ENCODE peak calls at places on chromosomes 4 and X, in six cellular contexts. One of them, this sample, is unnamed.

GRCh38 chrX:24023972-24024664 is 2.9 kb downstream of the KLHL15 start:
- DNase-seq in aorta: no peak
- DNase-seq in fibroblast of lung: peak; percentile 31
- DNase-seq in brain microvascular endothelial cell: peak; percentile 6
- DNase-seq in effector memory CD4-positive, alpha-beta T cell: no peak
- DNase-seq in naive thymus-derived CD4-positive, alpha-beta T cell: no peak
- DNase-seq in this sample: no peak

GRCh38 chrX:42459735-42460134 is 318.2 kb downstream of the PPP1R2C start:
- DNase-seq in naive thymus-derived CD4-positive, alpha-beta T cell: no peak
- DNase-seq in fibroblast of lung: no peak
- DNase-seq in brain microvascular endothelial cell: no peak
- DNase-seq in effector memory CD4-positive, alpha-beta T cell: no peak
- DNase-seq in aorta: no peak
- DNase-seq in this sample: no peak

GRCh38 chrX:154013614-154014360 is 5.9 kb downstream of the IRAK1 start:
- DNase-seq in naive thymus-derived CD4-positive, alpha-beta T cell: peak; percentile 30
- DNase-seq in brain microvascular endothelial cell: no peak
- DNase-seq in fibroblast of lung: peak; percentile 31
- DNase-seq in aorta: no peak
- DNase-seq in effector memory CD4-positive, alpha-beta T cell: no peak
- DNase-seq in this sample: peak; percentile 87

GRCh38 chr4:53510316-53510715 is 81.0 kb downstream of the LNX1 start:
- DNase-seq in brain microvascular endothelial cell: no peak
- DNase-seq in naive thymus-derived CD4-positive, alpha-beta T cell: no peak
- DNase-seq in aorta: no peak
- DNase-seq in effector memory CD4-positive, alpha-beta T cell: no peak
- DNase-seq in fibroblast of lung: no peak
- DNase-seq in this sample: no peak

GRCh38 chrX:11103006-11103405 is 8.1 kb upstream of the HCCS start:
- DNase-seq in fibroblast of lung: no peak
- DNase-seq in effector memory CD4-positive, alpha-beta T cell: no peak
- DNase-seq in aorta: no peak
- DNase-seq in brain microvascular endothelial cell: no peak
- DNase-seq in naive thymus-derived CD4-positive, alpha-beta T cell: no peak
- DNase-seq in this sample: no peak

GRCh38 chrX:65932173-65933084 is 107.5 kb downstream of the VSIG4 start:
- DNase-seq in effector memory CD4-positive, alpha-beta T cell: no peak
- DNase-seq in brain microvascular endothelial cell: no peak
- DNase-seq in naive thymus-derived CD4-positive, alpha-beta T cell: no peak
- DNase-seq in aorta: no peak
- DNase-seq in fibroblast of lung: no peak
- DNase-seq in this sample: peak; percentile 79

GRCh38 chrX:31931225-31931624 is 859.4 kb upstream of the FTHL17 start:
- DNase-seq in aorta: no peak
- DNase-seq in fibroblast of lung: peak; percentile 50
- DNase-seq in naive thymus-derived CD4-positive, alpha-beta T cell: no peak
- DNase-seq in effector memory CD4-positive, alpha-beta T cell: no peak
- DNase-seq in brain microvascular endothelial cell: peak; percentile 75
- DNase-seq in this sample: no peak

GRCh38 chr4:138609943-138610350 is 367.8 kb upstream of the SLC7A11 start:
- DNase-seq in naive thymus-derived CD4-positive, alpha-beta T cell: no peak
- DNase-seq in brain microvascular endothelial cell: peak; percentile 84
- DNase-seq in aorta: no peak
- DNase-seq in fibroblast of lung: peak; percentile 62
- DNase-seq in effector memory CD4-positive, alpha-beta T cell: no peak
- DNase-seq in this sample: no peak

This sample was measured in spleen.